ENCODE peak calls at places on chromosomes 1 and 21, in nine cellular contexts. K, R, T, S, G, W, J, Z and L are unnamed samples.

GRCh38 chr1:196071452-196071851 is 536.8 kb downstream of the KCNT2 start:
- DNase-seq in T (no peak), W (no peak), J (no peak), K (no peak), Z (no peak), S (no peak), G (no peak), R (no peak), L (no peak)

GRCh38 chr1:1020415-1021009 is 592 bp downstream of the AGRN start:
- DNase-seq in K (peak; percentile 39), T (no peak), W (no peak), G (no peak), S (no peak), R (no peak), J (no peak), Z (no peak), L (no peak)

GRCh38 chr1:23383547-23384311 is 14.1 kb upstream of the ZNF436 start:
- DNase-seq in W (no peak), Z (no peak), R (no peak), S (no peak), T (no peak), J (no peak), G (no peak), K (no peak), L (no peak)

GRCh38 chr1:121538943-121539575 is 354.3 kb downstream of the SRGAP2C start:
- DNase-seq in W (no peak), J (no peak), G (no peak), K (no peak), S (no peak), T (no peak), Z (no peak), R (no peak), L (no peak)

GRCh38 chr1:113871597-113872113 is at the start of gene PTPN22:
- DNase-seq in G (no peak), W (peak; percentile 50), T (peak; percentile 21), K (peak; percentile 94), S (peak; percentile 35), Z (no peak), J (no peak), R (peak; percentile 50), L (no peak)

GRCh38 chr1:7680791-7681165 is 90.3 kb upstream of the VAMP3 start:
- DNase-seq in K (no peak), Z (peak; percentile 49), R (no peak), S (no peak), T (no peak), G (no peak), W (no peak), J (no peak), L (no peak)

GRCh38 chr1:173295391-173295790 is 88.3 kb upstream of the TNFSF4 start:
- DNase-seq in S (no peak), R (no peak), J (no peak), G (peak; percentile 4), T (no peak), Z (no peak), W (no peak), K (no peak), L (no peak)

GRCh38 chr1:226443033-226443432 is 35.1 kb upstream of the PARP1 start:
- DNase-seq in G (no peak), W (no peak), J (no peak), K (no peak), S (no peak), R (no peak), T (no peak), Z (no peak), L (no peak)

GRCh38 chr21:41993744-41994143 is 16.4 kb downstream of the ZBTB21 start:
- DNase-seq in S (no peak), G (peak; percentile 84), T (no peak), W (no peak), J (no peak), Z (no peak), R (peak; percentile 83), K (no peak), L (no peak)

GRCh38 chr1:154463512-154463990 is 38.5 kb upstream of the TDRD10 start:
- DNase-seq in K (peak; percentile 51), G (no peak), W (no peak), J (no peak), R (no peak), S (no peak), Z (no peak), T (no peak), L (no peak)

GRCh38 chr1:186519981-186520380 is 59.1 kb upstream of the PDC start:
- DNase-seq in Z (no peak), K (no peak), R (no peak), S (no peak), G (no peak), J (no peak), W (no peak), T (no peak), L (no peak)

GRCh38 chr1:43548285-43549271 is 17.9 kb downstream of the PTPRF start:
- DNase-seq in W (no peak), K (no peak), Z (peak; percentile 47), R (no peak), G (no peak), S (peak; percentile 70), T (no peak), J (no peak), L (peak; percentile 74)

GRCh38 chr1:39294531-39294930 is 90.0 kb downstream of the MACF1 start:
- DNase-seq in Z (no peak), W (no peak), K (no peak), J (no peak), G (no peak), R (peak; percentile 25), T (no peak), S (no peak), L (no peak)

GRCh38 chr1:38941093-38941492 is 537 bp downstream of the RHBDL2 start:
- DNase-seq in W (peak; percentile 32), S (no peak), Z (no peak), K (no peak), J (no peak), T (no peak), R (no peak), G (no peak), L (no peak)

GRCh38 chr1:167012570-167012969 is 23.5 kb downstream of the MAEL start:
- DNase-seq in T (no peak), K (no peak), W (no peak), S (no peak), R (no peak), J (no peak), G (no peak), Z (no peak), L (no peak)

GRCh38 chr21:46117586-46118304 is 19.8 kb downstream of the COL6A2 start:
- DNase-seq in S (peak; percentile 19), J (peak; percentile 9), G (no peak), Z (no peak), K (no peak), R (no peak), T (no peak), W (no peak), L (no peak)

GRCh38 chr1:109783436-109783835 is 19.7 kb upstream of the EPS8L3 start:
- DNase-seq in J (no peak), G (no peak), Z (no peak), R (peak; percentile 76), W (peak; percentile 67), S (peak; percentile 10), T (no peak), K (no peak), L (no peak)

GRCh38 chr1:12706061-12706460 is 9.8 kb upstream of the AADACL3 start:
- DNase-seq in K (no peak), Z (no peak), T (no peak), J (no peak), S (no peak), R (no peak), W (no peak), G (no peak), L (no peak)

GRCh38 chr1:182120411-182121258 is 59.1 kb upstream of the ZNF648 start:
- DNase-seq in S (peak; percentile 67), R (no peak), W (peak; percentile 84), J (no peak), G (peak; percentile 23), Z (no peak), T (peak; percentile 53), K (no peak), L (peak; percentile 51)

GRCh38 chr1:197725044-197725443 is 50.2 kb downstream of the DENND1B start:
- DNase-seq in R (peak; percentile 48), J (no peak), W (no peak), K (no peak), T (no peak), G (no peak), Z (no peak), S (no peak), L (no peak)

GRCh38 chr1:145690587-145691558 is 16.3 kb downstream of the PDZK1 start:
- DNase-seq in W (no peak), T (no peak), G (peak; percentile 52), Z (no peak), S (peak; percentile 44), R (peak; percentile 71), K (peak; percentile 73), J (no peak), L (no peak)

GRCh38 chr1:46549697-46550681 is 1.5 kb downstream of the KNCN start:
- DNase-seq in G (no peak), W (no peak), K (peak; percentile 47), Z (no peak), R (peak; percentile 10), J (no peak), S (no peak), T (no peak), L (peak; percentile 24)

GRCh38 chr1:5911871-5912271 is 80.4 kb downstream of the NPHP4 start:
- DNase-seq in G (no peak), J (no peak), Z (no peak), R (no peak), S (no peak), W (no peak), K (no peak), T (no peak), L (no peak)
- TF ChIP-seq CTCF in G (no peak), J (no peak), Z (no peak), R (no peak), S (no peak), W (no peak), K (no peak), T (no peak), L (no peak)

GRCh38 chr1:72397786-72398185 is 115.4 kb upstream of the NEGR1 start:
- DNase-seq in T (no peak), W (no peak), R (peak; percentile 85), Z (no peak), J (no peak), S (no peak), K (no peak), G (peak; percentile 66), L (no peak)
- TF ChIP-seq CTCF in T (no peak), W (no peak), R (no peak), Z (no peak), J (no peak), S (no peak), K (no peak), G (no peak), L (no peak)

DNA sequence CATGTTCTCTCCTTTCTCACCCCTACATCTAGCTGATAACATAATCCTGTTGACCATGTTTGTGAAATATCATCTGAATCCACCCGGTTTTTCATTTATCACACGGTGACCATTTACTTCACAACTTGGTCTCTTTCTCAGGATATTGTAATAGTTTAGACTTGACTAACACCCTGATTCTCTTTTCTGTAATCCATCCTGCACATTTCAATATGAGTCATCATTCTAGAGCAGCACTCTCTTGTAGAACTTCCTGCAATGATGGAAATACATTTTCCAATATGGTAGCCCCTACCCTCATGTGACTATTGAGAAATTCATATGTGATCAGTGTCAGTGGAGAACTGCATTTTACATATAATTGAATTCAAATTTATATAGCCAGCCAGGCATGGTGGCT is 2.3 kb upstream of the JAM2 start:
- DNase-seq in G (no peak), J (no peak), S (no peak), R (no peak), T (no peak), W (no peak), Z (no peak), K (peak; percentile 11), L (no peak)
- TF ChIP-seq CTCF in G (no peak), J (no peak), S (no peak), R (no peak), T (no peak), W (no peak), Z (no peak), K (no peak), L (no peak)

GRCh38 chr1:36771222-36771621 is 263.1 kb downstream of the GRIK3 start:
- DNase-seq in Z (no peak), T (no peak), R (no peak), J (no peak), W (no peak), S (no peak), G (no peak), K (no peak), L (no peak)
- TF ChIP-seq CTCF in Z (no peak), T (no peak), R (no peak), J (no peak), W (no peak), S (no peak), G (no peak), K (no peak), L (no peak)